ENCODE peak calls at places on chromosomes 7 and 10, in five cellular contexts. I is endothelial cell of umbilical vein, O is Panc1, X is stomach, H is sigmoid colon. B is an unnamed sample.

GRCh38 chr7:115297651-115298050 is 375.8 kb downstream of the MDFIC start:
- DNase-seq in I (peak; percentile 63), O (peak; percentile 4), X (peak; percentile 26), H (no peak), B (no peak)

GRCh38 chr7:33109758-33110238 is 594 bp upstream of the RP9 start:
- DNase-seq in I (no peak), O (no peak), X (no peak), H (no peak), B (no peak)

GRCh38 chr10:104202231-104202630 is 29.9 kb downstream of the CFAP43 start:
- DNase-seq in I (no peak), O (no peak), X (no peak), H (no peak), B (no peak)

GRCh38 chr7:47255007-47255406 is 326.9 kb downstream of the TNS3 start:
- DNase-seq in I (no peak), O (no peak), X (no peak), H (no peak), B (no peak)

GRCh38 chr10:129550111-129550510 is 83.1 kb downstream of the MGMT start:
- DNase-seq in I (no peak), O (no peak), X (no peak), H (no peak), B (no peak)

GRCh38 chr10:124533266-124533665 is 71.6 kb downstream of the LHPP start:
- DNase-seq in I (no peak), O (no peak), X (no peak), H (no peak), B (no peak)

GRCh38 chr7:25216837-25217236 is 11.4 kb downstream of the NPVF start:
- DNase-seq in I (peak; percentile 60), O (peak; percentile 35), X (no peak), H (no peak), B (no peak)

GRCh38 chr10:126256864-126257263 is 131.4 kb downstream of the ADAM12 start:
- DNase-seq in I (no peak), O (no peak), X (no peak), H (no peak), B (no peak)

GRCh38 chr10:104580321-104580720 is 60.8 kb upstream of the SORCS3 start:
- DNase-seq in I (no peak), O (no peak), X (no peak), H (no peak), B (no peak)

DNA sequence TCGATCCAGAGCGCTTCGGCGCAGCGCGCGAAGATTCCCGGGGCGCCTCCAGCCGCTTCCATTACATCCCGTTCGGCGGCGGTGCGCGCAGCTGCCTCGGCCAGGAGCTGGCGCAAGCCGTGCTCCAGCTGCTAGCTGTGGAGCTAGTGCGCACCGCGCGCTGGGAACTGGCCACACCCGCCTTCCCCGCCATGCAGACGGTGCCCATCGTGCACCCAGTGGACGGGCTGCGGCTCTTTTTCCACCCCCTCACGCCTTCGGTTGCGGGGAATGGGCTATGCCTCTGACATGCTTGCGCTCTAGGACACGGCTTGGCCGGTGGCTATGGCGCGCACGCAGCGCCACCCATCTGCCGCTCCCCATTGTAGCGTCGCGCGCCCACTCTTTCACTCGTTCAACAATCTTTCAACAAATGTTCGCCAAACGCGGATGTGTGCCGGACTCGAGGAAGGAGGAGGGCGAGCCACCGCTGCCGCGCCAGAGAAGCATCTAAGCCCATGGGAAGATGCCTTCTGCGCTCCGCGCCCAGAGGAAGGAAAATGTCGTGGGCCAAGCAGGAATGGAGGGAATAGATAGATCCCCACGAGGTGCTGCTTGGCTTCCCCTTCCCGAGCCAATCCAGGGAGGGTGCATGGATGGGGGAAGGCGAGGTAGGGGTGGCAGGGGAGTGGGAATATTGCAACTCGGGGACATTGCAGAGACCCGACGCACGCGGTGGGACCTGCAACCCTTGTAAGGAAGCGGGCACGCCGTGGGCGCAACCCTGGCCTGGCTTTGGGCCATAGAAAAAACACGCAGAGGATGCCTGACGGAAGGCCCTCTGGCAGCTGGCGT is 5.1 kb upstream of the CYP26A1 start:
- DNase-seq in I (peak; percentile 73), O (no peak), X (no peak), H (no peak), B (no peak)
- TF ChIP-seq POLR2AphosphoS5 in I (no peak), O (no peak), X (no peak), H (no peak), B (no peak)

DNA sequence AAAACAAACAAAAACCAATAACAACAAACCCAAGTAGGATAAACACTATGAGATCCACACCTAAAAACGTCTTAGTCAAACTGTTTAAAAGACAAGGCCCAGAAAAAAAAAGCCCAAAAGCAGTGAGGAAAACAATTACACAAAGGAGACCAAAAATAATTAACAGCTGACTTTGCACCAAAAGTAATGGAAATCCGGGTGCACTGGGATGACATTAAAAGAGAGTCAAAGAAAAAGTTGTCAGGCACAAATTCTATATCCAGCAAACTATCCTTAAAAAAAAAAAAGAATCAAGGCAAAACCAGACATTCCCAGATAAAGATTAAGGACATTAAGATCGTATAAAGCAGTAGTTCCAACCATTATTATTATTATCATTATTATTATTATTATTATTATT is 7.9 kb upstream of the ANKRD26 start:
- DNase-seq in I (no peak), O (no peak), X (no peak), H (no peak), B (no peak)
- H3K36me3 ChIP-seq in I (peaks cover 9% of the 10 kb centered on the region), O (peaks cover 13% of the 10 kb centered on the region), X (peaks cover 17% of the 10 kb centered on the region), H (peaks cover 28% of the 10 kb centered on the region), B (no peaks in the 10 kb centered on the region)

GRCh38 chr7:27142562-27143021 is 889 bp downstream of the HOXA5 start:
- DNase-seq in I (no peak), O (no peak), X (no peak), H (no peak), B (no peak)
- H3K4me3 ChIP-seq in I (peak overlapping the region; percentile 29), O (peak overlapping the region; percentile 58), X (peak overlapping the region; percentile 67), H (peak overlapping the region; percentile 30), B (peak overlapping the region; percentile 67)

GRCh38 chr7:7427363-7427762 is 108.3 kb downstream of the COL28A1 start:
- DNase-seq in I (no peak), O (no peak), X (no peak), H (no peak), B (no peak)

GRCh38 chr7:7426686-7427085 is 109.0 kb downstream of the COL28A1 start:
- DNase-seq in I (no peak), O (no peak), X (no peak), H (no peak), B (no peak)

GRCh38 chr7:7432979-7433378 is 102.7 kb downstream of the COL28A1 start:
- DNase-seq in I (no peak), O (no peak), X (no peak), H (no peak), B (no peak)

GRCh38 chr7:7425321-7425720 is 110.4 kb downstream of the COL28A1 start:
- DNase-seq in I (no peak), O (no peak), X (no peak), H (no peak), B (no peak)

DNA sequence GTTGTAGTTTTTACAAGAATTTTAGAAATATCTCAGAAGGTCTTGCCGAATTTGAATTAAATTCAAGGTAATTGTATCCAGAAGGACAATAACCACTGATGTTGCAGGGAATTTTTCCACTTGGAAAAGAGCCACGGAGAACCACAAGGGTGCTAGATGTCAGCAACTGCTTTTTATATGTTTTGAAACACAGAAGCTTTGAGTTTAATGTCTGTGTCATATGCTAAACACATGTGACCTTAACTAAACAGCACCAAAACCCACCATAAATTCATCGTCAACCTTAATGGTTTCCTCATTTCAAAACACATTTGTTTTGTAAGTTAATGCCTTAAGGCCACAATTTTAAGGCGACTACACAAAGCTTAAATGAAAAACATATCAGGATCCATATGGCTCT is 106.9 kb downstream of the COL28A1 start:
- DNase-seq in I (no peak), O (no peak), X (no peak), H (no peak), B (no peak)
- TF ChIP-seq POLR2AphosphoS5 in I (no peak), O (no peak), X (no peak), H (no peak), B (no peak)

GRCh38 chr7:94600267-94600666 is 55.7 kb downstream of the SGCE start:
- DNase-seq in I (no peak), O (no peak), X (no peak), H (no peak), B (no peak)
- H3K36me3 ChIP-seq in I (peaks cover 2% of the 10 kb centered on the region), O (peaks cover 2% of the 10 kb centered on the region), X (no peaks in the 10 kb centered on the region), H (no peaks in the 10 kb centered on the region), B (no peaks in the 10 kb centered on the region)

DNA sequence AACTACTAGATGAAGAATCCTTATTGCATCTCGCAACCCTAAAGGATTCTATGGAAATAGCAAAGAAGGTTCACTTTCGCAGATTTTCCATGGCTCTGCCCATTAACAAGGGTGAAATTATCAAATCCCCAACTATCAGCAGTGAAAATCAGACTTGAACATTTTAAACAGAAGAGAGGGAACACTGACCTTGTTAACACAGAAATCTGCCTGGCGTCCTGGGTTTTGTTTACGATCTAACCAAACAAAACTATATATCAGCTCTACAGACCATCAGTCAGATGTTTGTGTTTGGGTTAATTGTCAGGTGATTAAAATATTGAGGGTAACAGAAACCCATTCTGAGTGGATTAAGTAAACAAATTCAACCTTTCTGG is 1.9 kb downstream of the CTTNBP2 start:
- DNase-seq in I (no peak), O (no peak), X (no peak), H (no peak), B (no peak)
- H3K4me3 ChIP-seq in I (no peak overlapping the region), O (no peak overlapping the region), X (no peak overlapping the region), H (no peak overlapping the region), B (no peak overlapping the region)

DNA sequence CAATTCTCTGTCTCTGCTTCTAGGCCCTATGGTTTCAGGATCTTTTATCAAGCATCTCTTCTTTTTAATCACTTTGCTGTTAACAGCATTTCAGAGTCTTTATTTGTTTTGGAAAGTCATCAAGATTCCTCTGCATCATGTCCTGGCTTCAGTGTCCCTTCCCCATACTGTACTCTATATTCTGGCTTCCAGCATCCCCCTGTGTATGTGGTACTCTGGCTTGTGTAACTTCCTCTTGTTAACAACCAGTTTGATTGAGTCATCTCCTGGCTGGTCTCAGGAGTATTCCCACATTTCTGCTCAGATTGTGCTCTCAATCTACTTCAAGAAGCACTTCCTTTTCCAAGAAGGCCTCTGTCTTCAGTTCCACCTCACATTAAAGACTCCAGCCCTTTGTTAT is 14.9 kb upstream of the ATE1 start:
- DNase-seq in I (peak; percentile 97), O (no peak), X (no peak), H (no peak), B (no peak)
- TF ChIP-seq POLR2AphosphoS5 in I (peak; percentile 72), O (no peak), X (peak; percentile 34), H (no peak), B (no peak)

GRCh38 chr7:2123360-2123759 is 109.4 kb downstream of the MAD1L1 start:
- DNase-seq in I (no peak), O (no peak), X (no peak), H (no peak), B (no peak)
- H3K36me3 ChIP-seq in I (no peaks in the 10 kb centered on the region), O (no peaks in the 10 kb centered on the region), X (no peaks in the 10 kb centered on the region), H (no peaks in the 10 kb centered on the region), B (peaks cover 46% of the 10 kb centered on the region)